ENCODE peak calls at places on chromosome 20, in four cellular contexts. U is kidney epithelial cell, V is stomach, N is MCF 10A. F is an unnamed sample.

GRCh38 chr20:37526238-37526838 is 1.3 kb downstream of the BLCAP start:
- DNase-seq in U (no peak), V (no peak), N (peak; percentile 85), F (no peak)

GRCh38 chr20:59240006-59240405 is 60.4 kb upstream of the EDN3 start:
- DNase-seq in U (no peak), V (no peak), N (no peak), F (no peak)

GRCh38 chr20:12083269-12083668 is 165.6 kb downstream of the BTBD3 start:
- DNase-seq in U (no peak), V (no peak), N (no peak), F (no peak)

GRCh38 chr20:16011061-16011460 is 562.2 kb downstream of the KIF16B start:
- DNase-seq in U (no peak), V (no peak), N (no peak), F (no peak)

GRCh38 chr20:58028123-58028522 is 200.3 kb downstream of the ANKRD60 start:
- DNase-seq in U (no peak), V (no peak), N (peak; percentile 25), F (no peak)

GRCh38 chr20:35490736-35491181 is 35.4 kb downstream of the CEP250 start:
- DNase-seq in U (no peak), V (no peak), N (no peak), F (peak; percentile 65)

GRCh38 chr20:35508493-35509218 is 20.8 kb downstream of the C20orf173 start:
- DNase-seq in U (no peak), V (no peak), N (no peak), F (no peak)

GRCh38 chr20:36549628-36549941 is 8.3 kb downstream of the MYL9 start:
- DNase-seq in U (no peak), V (no peak), N (no peak), F (no peak)

GRCh38 chr20:62027698-62028321 is 37.9 kb downstream of the TAF4 start:
- DNase-seq in U (no peak), V (no peak), N (no peak), F (no peak)

GRCh38 chr20:33832113-33832853 is 21.1 kb downstream of the CHMP4B start:
- DNase-seq in U (no peak), V (no peak), N (no peak), F (no peak)

GRCh38 chr20:53900380-53900999 is 169.9 kb downstream of the BCAS1 start:
- DNase-seq in U (peak; percentile 67), V (no peak), N (peak; percentile 50), F (no peak)

GRCh38 chr20:43667341-43668132 is 623 bp downstream of the MYBL2 start:
- DNase-seq in U (no peak), V (no peak), N (no peak), F (no peak)

GRCh38 chr20:61257596-61257995 is 5.5 kb downstream of the CDH4 start:
- DNase-seq in U (peak; percentile 14), V (no peak), N (no peak), F (no peak)

GRCh38 chr20:62945771-62946339 is 6.7 kb upstream of the SLC17A9 start:
- DNase-seq in U (no peak), V (no peak), N (no peak), F (no peak)

GRCh38 chr20:25457886-25458680 is 50.6 kb downstream of the GINS1 start:
- DNase-seq in U (no peak), V (no peak), N (no peak), F (no peak)

GRCh38 chr20:49560186-49560585 is 7.8 kb downstream of the PTGIS start:
- DNase-seq in U (no peak), V (no peak), N (no peak), F (no peak)

GRCh38 chr20:9442858-9443257 is 71.5 kb upstream of the LAMP5 start:
- DNase-seq in U (no peak), V (peak; percentile 43), N (no peak), F (no peak)

GRCh38 chr20:5448449-5449118 is 131.8 kb upstream of the PROKR2 start:
- DNase-seq in U (no peak), V (peak; percentile 51), N (peak; percentile 64), F (peak; percentile 45)

GRCh38 chr20:37335642-37336368 is 10.1 kb upstream of the SRC start:
- DNase-seq in U (no peak), V (no peak), N (no peak), F (no peak)

GRCh38 chr20:17619351-17620093 is 49.6 kb downstream of the DSTN start:
- DNase-seq in U (no peak), V (peak; percentile 22), N (no peak), F (peak; percentile 9)

GRCh38 chr20:16661738-16662137 is 68.1 kb upstream of the SNRPB2 start:
- DNase-seq in U (no peak), V (no peak), N (no peak), F (no peak)

GRCh38 chr20:58173091-58173490 is 55.4 kb downstream of the ANKRD60 start:
- DNase-seq in U (no peak), V (no peak), N (no peak), F (no peak)

GRCh38 chr20:43415661-43416430 is 41.9 kb upstream of the SRSF6 start:
- DNase-seq in U (no peak), V (no peak), N (no peak), F (no peak)

GRCh38 chr20:32516583-32516982 is 68.5 kb downstream of the NOL4L start:
- DNase-seq in U (no peak), V (no peak), N (no peak), F (no peak)

GRCh38 chr20:4092136-4092479 is 76.8 kb upstream of the RNF24 start:
- DNase-seq in U (no peak), V (no peak), N (no peak), F (no peak)
- TF ChIP-seq CTCF in U (no peak), V (no peak), N (no peak), F (peak; percentile 2)

DNA sequence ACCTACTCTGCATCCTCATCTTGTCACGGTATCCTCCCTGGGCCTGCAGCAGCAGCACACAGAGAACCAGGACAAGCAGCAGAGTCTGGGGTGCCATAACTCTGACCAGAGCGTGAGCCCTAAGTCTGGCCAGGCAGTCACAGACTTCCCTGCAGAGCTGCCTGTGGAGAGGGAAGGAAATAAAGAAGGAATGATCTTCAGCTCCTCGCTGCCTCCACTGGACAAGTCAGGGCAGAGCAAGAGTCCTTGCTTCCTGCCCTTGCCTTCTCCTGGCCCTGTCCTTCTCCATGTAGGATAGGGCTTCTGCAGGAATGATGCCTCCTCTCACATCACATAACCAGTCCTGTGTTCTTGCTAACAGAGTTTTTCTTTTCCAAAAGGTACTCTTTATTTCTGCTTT is 15.9 kb upstream of the WFDC11 start:
- DNase-seq in U (no peak), V (no peak), N (peak; percentile 14), F (no peak)
- TF ChIP-seq CTCF in U (peak; percentile 23), V (no peak), N (no peak), F (no peak)

DNA sequence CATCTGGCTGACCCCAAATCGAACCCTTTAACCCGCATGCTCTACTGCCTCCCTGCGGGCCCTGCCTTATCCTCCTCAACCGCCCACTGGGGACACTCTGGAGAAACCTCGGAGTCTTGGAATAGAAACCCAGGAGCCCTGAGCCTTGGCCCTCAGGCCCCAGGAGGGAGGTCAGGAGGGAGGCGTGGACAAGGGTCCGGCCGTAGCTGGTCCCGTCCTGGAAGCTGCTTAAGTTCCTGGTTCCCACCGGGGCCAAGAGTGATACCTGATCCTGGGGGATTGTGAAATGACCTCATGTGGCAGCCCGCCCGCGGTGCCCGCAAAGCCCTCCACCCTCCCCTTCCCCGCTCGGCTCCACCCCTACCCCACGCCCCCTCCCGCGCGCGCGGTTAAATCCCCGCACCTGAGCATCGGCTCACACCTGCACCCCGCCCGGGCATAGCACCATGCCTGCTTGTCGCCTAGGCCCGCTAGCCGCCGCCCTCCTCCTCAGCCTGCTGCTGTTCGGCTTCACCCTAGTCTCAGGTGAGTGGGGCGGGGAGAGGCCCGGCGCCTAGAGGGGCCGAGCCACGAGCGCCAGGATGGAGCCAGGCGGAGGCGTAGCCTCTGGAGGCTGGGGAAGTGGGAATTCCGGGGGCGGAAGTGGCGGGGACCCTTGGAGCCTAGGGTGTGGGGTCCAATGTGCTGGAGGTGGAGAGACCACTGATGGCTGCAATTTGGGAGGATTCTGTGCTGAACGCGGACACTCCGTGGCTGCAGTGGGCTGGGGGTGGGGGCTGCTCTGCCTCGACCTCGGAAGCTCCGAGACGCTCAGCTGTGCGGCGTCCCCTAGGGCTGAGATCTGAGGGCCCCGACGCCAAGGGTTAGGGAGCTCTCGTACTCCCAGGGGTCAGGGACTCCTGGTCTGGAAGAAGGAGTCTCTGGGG is at the start of gene WFDC2:
- DNase-seq in U (no peak), V (peak; percentile 42), N (no peak), F (no peak)
- TF ChIP-seq CTCF in U (peak; percentile 19), V (no peak), N (no peak), F (no peak)

GRCh38 chr20:51044796-51045195 is 21.9 kb upstream of the KCNG1 start:
- DNase-seq in U (no peak), V (peak; percentile 22), N (no peak), F (no peak)

GRCh38 chr20:51042064-51042463 is 19.2 kb upstream of the KCNG1 start:
- DNase-seq in U (no peak), V (no peak), N (no peak), F (no peak)

GRCh38 chr20:51043811-51044210 is 20.9 kb upstream of the KCNG1 start:
- DNase-seq in U (no peak), V (no peak), N (no peak), F (no peak)

GRCh38 chr20:51042657-51043247 is 19.8 kb upstream of the KCNG1 start:
- DNase-seq in U (no peak), V (no peak), N (no peak), F (no peak)

GRCh38 chr20:51046021-51046985 is 23.4 kb upstream of the KCNG1 start:
- DNase-seq in U (no peak), V (peak; percentile 8), N (no peak), F (no peak)
- TF ChIP-seq CTCF in U (no peak), V (no peak), N (no peak), F (no peak)